ENCODE peak calls at places on chromosomes 12 and 14, in four cellular contexts. One of them, this sample, is unnamed.

GRCh38 chr12:131908716-131909595 is 14.5 kb downstream of the ULK1 start:
- DNase-seq in A549: no peak
- DNase-seq in IMR-90: no peak
- DNase-seq in Peyer's patch: no peak
- DNase-seq in this sample: no peak

GRCh38 chr14:24268225-24268624 is 3.2 kb downstream of the RABGGTA start:
- DNase-seq in IMR-90: no peak
- DNase-seq in Peyer's patch: no peak
- DNase-seq in A549: no peak
- DNase-seq in this sample: no peak

GRCh38 chr12:110737532-110737931 is 5.2 kb downstream of the PPP1CC start:
- DNase-seq in IMR-90: no peak
- DNase-seq in Peyer's patch: peak; percentile 38
- DNase-seq in A549: no peak
- DNase-seq in this sample: no peak

GRCh38 chr14:76810953-76811400 is 1.7 kb downstream of the ANGEL1 start:
- DNase-seq in IMR-90: peak; percentile 34
- DNase-seq in A549: peak; percentile 37
- DNase-seq in Peyer's patch: peak; percentile 50
- DNase-seq in this sample: peak; percentile 57

GRCh38 chr12:123237646-123238329 is 4.6 kb downstream of the MTRFR start:
- DNase-seq in Peyer's patch: peak; percentile 90
- DNase-seq in A549: peak; percentile 75
- DNase-seq in IMR-90: peak; percentile 64
- DNase-seq in this sample: no peak

GRCh38 chr14:49972840-49973239 is 80.0 kb downstream of the ARF6 start:
- DNase-seq in Peyer's patch: peak; percentile 72
- DNase-seq in A549: peak; percentile 88
- DNase-seq in IMR-90: peak; percentile 92
- DNase-seq in this sample: no peak

GRCh38 chr12:2803635-2804380 is 8.7 kb upstream of the ITFG2 start:
- DNase-seq in IMR-90: no peak
- DNase-seq in Peyer's patch: no peak
- DNase-seq in A549: no peak
- DNase-seq in this sample: no peak

GRCh38 chr12:60419986-60420385 is 824.2 kb downstream of the SLC16A7 start:
- DNase-seq in IMR-90: no peak
- DNase-seq in Peyer's patch: no peak
- DNase-seq in A549: no peak
- DNase-seq in this sample: no peak

GRCh38 chr14:54356172-54356571 is 40.6 kb upstream of the CDKN3 start:
- DNase-seq in A549: no peak
- DNase-seq in IMR-90: peak; percentile 64
- DNase-seq in Peyer's patch: no peak
- DNase-seq in this sample: no peak

GRCh38 chr12:40684986-40685385 is 7.3 kb upstream of the CNTN1 start:
- DNase-seq in A549: no peak
- DNase-seq in Peyer's patch: no peak
- DNase-seq in IMR-90: no peak
- DNase-seq in this sample: no peak

GRCh38 chr12:124392271-124392990 is 97.5 kb downstream of the RFLNA start:
- DNase-seq in Peyer's patch: no peak
- DNase-seq in A549: peak; percentile 92
- DNase-seq in IMR-90: peak; percentile 45
- DNase-seq in this sample: peak; percentile 85

GRCh38 chr14:78631551-78631950 is 461.4 kb downstream of the NRXN3 start:
- DNase-seq in A549: no peak
- DNase-seq in IMR-90: no peak
- DNase-seq in Peyer's patch: no peak
- DNase-seq in this sample: no peak

GRCh38 chr14:91075553-91075952 is 15.1 kb upstream of the RPS6KA5 start:
- DNase-seq in A549: no peak
- DNase-seq in Peyer's patch: no peak
- DNase-seq in IMR-90: no peak
- DNase-seq in this sample: no peak

GRCh38 chr14:65169351-65169750 is 67.0 kb upstream of the MAX start:
- DNase-seq in A549: no peak
- DNase-seq in Peyer's patch: no peak
- DNase-seq in IMR-90: peak; percentile 89
- DNase-seq in this sample: no peak

GRCh38 chr12:75856228-75856627 is 175.3 kb downstream of the PHLDA1 start:
- DNase-seq in Peyer's patch: no peak
- DNase-seq in A549: no peak
- DNase-seq in IMR-90: no peak
- DNase-seq in this sample: no peak

GRCh38 chr12:107903377-107904061 is 129.0 kb downstream of the ASCL4 start:
- DNase-seq in Peyer's patch: peak; percentile 86
- DNase-seq in IMR-90: no peak
- DNase-seq in A549: peak; percentile 61
- DNase-seq in this sample: no peak

GRCh38 chr12:93766802-93767523 is 89.8 kb downstream of the CRADD start:
- DNase-seq in Peyer's patch: peak; percentile 68
- DNase-seq in A549: peak; percentile 66
- DNase-seq in IMR-90: peak; percentile 76
- DNase-seq in this sample: no peak

GRCh38 chr12:98823012-98823411 is 177.9 kb downstream of the APAF1 start:
- DNase-seq in A549: no peak
- DNase-seq in IMR-90: no peak
- DNase-seq in Peyer's patch: no peak
- DNase-seq in this sample: no peak

GRCh38 chr14:79370969-79371368 is 840.3 kb downstream of the DIO2 start:
- DNase-seq in Peyer's patch: no peak
- DNase-seq in A549: no peak
- DNase-seq in IMR-90: no peak
- DNase-seq in this sample: no peak

GRCh38 chr12:132765366-132765765 is 3.7 kb upstream of the ANKLE2 start:
- DNase-seq in IMR-90: no peak
- DNase-seq in Peyer's patch: no peak
- DNase-seq in A549: no peak
- DNase-seq in this sample: no peak

GRCh38 chr14:101120636-101121398 is 217.3 kb upstream of the RTL1 start:
- DNase-seq in Peyer's patch: peak; percentile 65
- DNase-seq in A549: no peak
- DNase-seq in IMR-90: no peak
- DNase-seq in this sample: peak; percentile 90

GRCh38 chr14:98907981-98908544 is 363.9 kb downstream of the BCL11B start:
- DNase-seq in Peyer's patch: no peak
- DNase-seq in A549: no peak
- DNase-seq in IMR-90: no peak
- DNase-seq in this sample: no peak

GRCh38 chr14:89399594-89400068 is 17.4 kb downstream of the FOXN3 start:
- DNase-seq in Peyer's patch: no peak
- DNase-seq in A549: peak; percentile 48
- DNase-seq in IMR-90: peak; percentile 96
- DNase-seq in this sample: no peak

GRCh38 chr12:66074561-66074960 is 56.0 kb downstream of the LLPH start:
- DNase-seq in A549: no peak
- DNase-seq in IMR-90: peak; percentile 79
- DNase-seq in Peyer's patch: no peak
- DNase-seq in this sample: no peak

GRCh38 chr12:103884316-103884715 is 43.3 kb upstream of the NT5DC3 start:
- DNase-seq in IMR-90: peak; percentile 76
- DNase-seq in Peyer's patch: no peak
- DNase-seq in A549: peak; percentile 62
- DNase-seq in this sample: no peak

GRCh38 chr14:47675489-47676300 is at the start of gene MDGA2:
- DNase-seq in A549: peak; percentile 27
- DNase-seq in IMR-90: no peak
- DNase-seq in Peyer's patch: no peak
- DNase-seq in this sample: no peak

GRCh38 chr14:58547649-58548048 is 90.1 kb upstream of the DACT1 start:
- DNase-seq in Peyer's patch: no peak
- DNase-seq in A549: no peak
- DNase-seq in IMR-90: no peak
- DNase-seq in this sample: no peak

GRCh38 chr12:62933220-62933870 is 1.6 kb downstream of the PPM1H start:
- DNase-seq in IMR-90: no peak
- DNase-seq in A549: peak; percentile 50
- DNase-seq in Peyer's patch: no peak
- DNase-seq in this sample: no peak

GRCh38 chr12:51941011-51941561 is 10.4 kb upstream of the ACVR1B start:
- DNase-seq in Peyer's patch: no peak
- DNase-seq in IMR-90: peak; percentile 77
- DNase-seq in A549: no peak
- DNase-seq in this sample: no peak

GRCh38 chr12:87233636-87234035 is 795.6 kb downstream of the C12orf50 start:
- DNase-seq in IMR-90: peak; percentile 25
- DNase-seq in Peyer's patch: no peak
- DNase-seq in A549: no peak
- DNase-seq in this sample: no peak

GRCh38 chr14:100640481-100641273 is 53.5 kb upstream of the BEGAIN start:
- DNase-seq in A549: no peak
- DNase-seq in IMR-90: peak; percentile 28
- DNase-seq in Peyer's patch: peak; percentile 86
- DNase-seq in this sample: no peak

GRCh38 chr14:91185721-91186120 is 58.8 kb downstream of the GPR68 start:
- DNase-seq in IMR-90: peak; percentile 51
- DNase-seq in Peyer's patch: no peak
- DNase-seq in A549: no peak
- DNase-seq in this sample: no peak

GRCh38 chr14:104742586-104743455 is 10.1 kb upstream of the SIVA1 start:
- DNase-seq in IMR-90: no peak
- DNase-seq in A549: no peak
- DNase-seq in Peyer's patch: no peak
- DNase-seq in this sample: no peak

GRCh38 chr12:62730649-62731377 is 204.1 kb downstream of the PPM1H start:
- DNase-seq in IMR-90: peak; percentile 67
- DNase-seq in Peyer's patch: no peak
- DNase-seq in A549: peak; percentile 79
- DNase-seq in this sample: no peak

DNA sequence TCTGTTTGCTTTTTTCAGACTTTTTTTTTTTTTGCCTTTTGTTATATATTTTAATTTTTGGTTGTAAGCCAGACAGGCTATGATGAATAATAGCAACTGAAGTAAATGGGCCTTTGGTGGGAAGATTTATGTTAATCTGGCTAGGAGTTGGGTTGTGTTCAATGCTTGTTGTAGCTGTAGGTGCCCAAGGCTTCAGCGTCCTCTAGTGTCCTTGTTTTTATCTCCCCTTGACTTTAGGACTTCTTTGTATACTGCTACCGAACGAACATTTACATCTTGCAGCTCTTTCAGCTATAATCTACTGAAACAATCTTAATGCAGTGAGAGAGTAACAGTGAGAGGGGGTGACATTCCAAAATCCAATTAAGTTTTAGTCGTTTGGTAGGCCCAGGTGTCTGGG is 848.4 kb upstream of the FBXO33 start:
- DNase-seq in Peyer's patch: no peak
- DNase-seq in A549: no peak
- DNase-seq in IMR-90: no peak
- DNase-seq in this sample: no peak
- TF ChIP-seq CTCF in Peyer's patch: no peak
- TF ChIP-seq CTCF in A549: no peak
- TF ChIP-seq CTCF in IMR-90: no peak
- TF ChIP-seq CTCF in this sample: no peak

GRCh38 chr12:10610188-10610587 is 3.2 kb downstream of the MAGOHB start:
- DNase-seq in IMR-90: no peak
- DNase-seq in A549: no peak
- DNase-seq in Peyer's patch: no peak
- DNase-seq in this sample: no peak

GRCh38 chr12:10612110-10612509 is 1.3 kb downstream of the MAGOHB start:
- DNase-seq in IMR-90: no peak
- DNase-seq in Peyer's patch: no peak
- DNase-seq in A549: no peak
- DNase-seq in this sample: no peak

GRCh38 chr12:10612954-10613333 is 465 bp downstream of the MAGOHB start:
- DNase-seq in A549: no peak
- DNase-seq in Peyer's patch: no peak
- DNase-seq in IMR-90: no peak
- DNase-seq in this sample: no peak

GRCh38 chr12:10613334-10614055 is at the start of gene MAGOHB:
- DNase-seq in A549: peak; percentile 97
- DNase-seq in IMR-90: peak; percentile 96
- DNase-seq in Peyer's patch: peak; percentile 98
- DNase-seq in this sample: peak; percentile 96

DNA sequence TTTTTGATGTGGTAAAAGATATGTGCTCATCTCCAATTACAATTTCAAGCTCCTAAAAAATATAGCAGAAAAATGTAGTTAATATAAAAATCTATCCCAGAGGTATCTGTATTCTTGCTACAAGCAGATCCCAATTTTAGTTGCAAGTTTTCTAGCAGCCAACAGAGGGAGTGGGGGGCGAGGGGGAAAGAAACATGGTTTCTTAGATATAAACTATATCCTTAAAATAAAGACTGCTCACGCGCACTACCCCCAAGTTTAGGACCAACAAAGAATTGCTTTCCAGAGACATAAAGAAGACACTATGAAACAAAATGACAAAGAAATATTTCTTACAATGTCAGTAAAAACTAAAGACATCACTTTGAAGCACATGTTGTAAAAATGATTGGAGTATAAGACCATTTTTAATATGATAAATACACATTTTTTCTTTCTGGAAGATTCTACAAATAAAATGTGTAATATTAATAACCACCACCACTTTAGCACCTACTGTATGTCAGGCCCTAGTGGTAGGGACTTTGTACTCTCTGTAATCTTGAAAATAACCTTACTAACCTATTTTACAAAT is 5.4 kb downstream of the MAGOHB start:
- DNase-seq in IMR-90: peak; percentile 15
- DNase-seq in Peyer's patch: no peak
- DNase-seq in A549: peak; percentile 47
- DNase-seq in this sample: no peak
- TF ChIP-seq CTCF in IMR-90: peak; percentile 37
- TF ChIP-seq CTCF in Peyer's patch: no peak
- TF ChIP-seq CTCF in A549: peak; percentile 33
- TF ChIP-seq CTCF in this sample: no peak

GRCh38 chr14:87018294-87018693 is 974.7 kb downstream of the GALC start:
- DNase-seq in Peyer's patch: no peak
- DNase-seq in IMR-90: peak; percentile 4
- DNase-seq in A549: no peak
- DNase-seq in this sample: no peak

GRCh38 chr14:87017335-87017734 is 975.6 kb downstream of the GALC start:
- DNase-seq in A549: no peak
- DNase-seq in Peyer's patch: no peak
- DNase-seq in IMR-90: no peak
- DNase-seq in this sample: no peak

GRCh38 chr14:87013583-87013982 is 979.4 kb downstream of the GALC start:
- DNase-seq in Peyer's patch: no peak
- DNase-seq in IMR-90: peak; percentile 88
- DNase-seq in A549: no peak
- DNase-seq in this sample: no peak

GRCh38 chr14:87014854-87015253 is 978.1 kb downstream of the GALC start:
- DNase-seq in IMR-90: no peak
- DNase-seq in Peyer's patch: no peak
- DNase-seq in A549: peak; percentile 1
- DNase-seq in this sample: no peak
- TF ChIP-seq CTCF in IMR-90: no peak
- TF ChIP-seq CTCF in Peyer's patch: no peak
- TF ChIP-seq CTCF in A549: no peak
- TF ChIP-seq CTCF in this sample: no peak

DNA sequence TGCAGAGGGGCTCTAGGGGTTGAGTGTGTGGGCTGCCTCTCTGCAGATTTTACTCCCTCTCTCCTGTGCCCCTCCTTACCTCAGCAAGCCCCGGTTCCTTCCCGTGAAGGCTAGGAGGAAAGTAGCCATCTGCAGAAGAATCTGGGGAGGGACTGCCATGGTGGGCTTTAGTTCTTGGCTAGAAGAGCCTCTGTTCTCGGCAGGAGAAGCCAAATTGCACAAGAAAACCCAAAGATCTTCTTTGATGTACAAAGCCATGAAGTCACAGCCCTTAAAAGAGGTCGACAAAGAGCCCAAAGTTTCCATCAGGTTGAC is 23.5 kb downstream of the CKAP4 start:
- DNase-seq in A549: no peak
- DNase-seq in Peyer's patch: no peak
- DNase-seq in IMR-90: no peak
- DNase-seq in this sample: no peak
- TF ChIP-seq CTCF in A549: no peak
- TF ChIP-seq CTCF in Peyer's patch: no peak
- TF ChIP-seq CTCF in IMR-90: no peak
- TF ChIP-seq CTCF in this sample: peak; percentile 34

This sample was measured in CD14-positive monocyte.